ENCODE peak calls at places on chromosomes 4 and X, in nine cellular contexts. One of them, this sample, is unnamed.

GRCh38 chr4:166143227-166143626 is 270.2 kb downstream of the TLL1 start:
- DNase-seq in endothelial cell of umbilical vein: no peak
- DNase-seq in transverse colon: no peak
- DNase-seq in H1: no peak
- DNase-seq in HCT116: no peak
- DNase-seq in breast epithelium: no peak
- DNase-seq in K562: no peak
- DNase-seq in stomach: no peak
- DNase-seq in GM12892: no peak
- DNase-seq in this sample: no peak

GRCh38 chrX:18542131-18542530 is 116.7 kb downstream of the CDKL5 start:
- DNase-seq in endothelial cell of umbilical vein: no peak
- DNase-seq in transverse colon: no peak
- DNase-seq in H1: no peak
- DNase-seq in HCT116: no peak
- DNase-seq in breast epithelium: no peak
- DNase-seq in K562: no peak
- DNase-seq in stomach: no peak
- DNase-seq in GM12892: no peak
- DNase-seq in this sample: no peak

GRCh38 chr4:128220286-128221235 is 67.1 kb downstream of the PGRMC2 start:
- DNase-seq in endothelial cell of umbilical vein: peak; percentile 70
- DNase-seq in transverse colon: no peak
- DNase-seq in H1: no peak
- DNase-seq in HCT116: peak; percentile 36
- DNase-seq in breast epithelium: no peak
- DNase-seq in K562: peak; percentile 22
- DNase-seq in stomach: no peak
- DNase-seq in GM12892: no peak
- DNase-seq in this sample: peak; percentile 5

GRCh38 chr4:4578981-4579380 is 37.1 kb upstream of the STX18 start:
- DNase-seq in endothelial cell of umbilical vein: no peak
- DNase-seq in transverse colon: no peak
- DNase-seq in H1: no peak
- DNase-seq in HCT116: no peak
- DNase-seq in breast epithelium: no peak
- DNase-seq in K562: no peak
- DNase-seq in stomach: no peak
- DNase-seq in GM12892: no peak
- DNase-seq in this sample: no peak

GRCh38 chr4:41363384-41363981 is 106.8 kb downstream of the UCHL1 start:
- DNase-seq in endothelial cell of umbilical vein: peak; percentile 83
- DNase-seq in transverse colon: no peak
- DNase-seq in H1: no peak
- DNase-seq in HCT116: no peak
- DNase-seq in breast epithelium: no peak
- DNase-seq in K562: no peak
- DNase-seq in stomach: no peak
- DNase-seq in GM12892: no peak
- DNase-seq in this sample: no peak

GRCh38 chr4:89300490-89300889 is 7.1 kb downstream of the GPRIN3 start:
- DNase-seq in endothelial cell of umbilical vein: no peak
- DNase-seq in transverse colon: no peak
- DNase-seq in H1: no peak
- DNase-seq in HCT116: no peak
- DNase-seq in breast epithelium: no peak
- DNase-seq in K562: no peak
- DNase-seq in stomach: no peak
- DNase-seq in GM12892: no peak
- DNase-seq in this sample: no peak

GRCh38 chr4:42271096-42271495 is 118.6 kb upstream of the BEND4 start:
- DNase-seq in endothelial cell of umbilical vein: no peak
- DNase-seq in transverse colon: no peak
- DNase-seq in H1: no peak
- DNase-seq in HCT116: no peak
- DNase-seq in breast epithelium: no peak
- DNase-seq in K562: no peak
- DNase-seq in stomach: no peak
- DNase-seq in GM12892: no peak
- DNase-seq in this sample: no peak

GRCh38 chrX:85993539-85994197 is 53.7 kb downstream of the CHM start:
- DNase-seq in endothelial cell of umbilical vein: peak; percentile 1
- DNase-seq in transverse colon: no peak
- DNase-seq in H1: no peak
- DNase-seq in HCT116: no peak
- DNase-seq in breast epithelium: no peak
- DNase-seq in K562: no peak
- DNase-seq in stomach: no peak
- DNase-seq in GM12892: no peak
- DNase-seq in this sample: no peak

GRCh38 chr4:142194905-142195304 is 558.5 kb downstream of the IL15 start:
- DNase-seq in endothelial cell of umbilical vein: no peak
- DNase-seq in transverse colon: no peak
- DNase-seq in H1: no peak
- DNase-seq in HCT116: no peak
- DNase-seq in breast epithelium: no peak
- DNase-seq in K562: no peak
- DNase-seq in stomach: no peak
- DNase-seq in GM12892: no peak
- DNase-seq in this sample: no peak

GRCh38 chr4:113311047-113311446 is 261.6 kb downstream of the ANK2 start:
- DNase-seq in endothelial cell of umbilical vein: no peak
- DNase-seq in transverse colon: no peak
- DNase-seq in H1: no peak
- DNase-seq in HCT116: peak; percentile 10
- DNase-seq in breast epithelium: no peak
- DNase-seq in K562: no peak
- DNase-seq in stomach: no peak
- DNase-seq in GM12892: no peak
- DNase-seq in this sample: no peak

GRCh38 chrX:40434443-40434842 is 146.3 kb upstream of the ATP6AP2 start:
- DNase-seq in endothelial cell of umbilical vein: no peak
- DNase-seq in transverse colon: no peak
- DNase-seq in H1: no peak
- DNase-seq in HCT116: no peak
- DNase-seq in breast epithelium: no peak
- DNase-seq in K562: no peak
- DNase-seq in stomach: no peak
- DNase-seq in GM12892: no peak
- DNase-seq in this sample: no peak

GRCh38 chr4:67054901-67055300 is 490.4 kb downstream of the CENPC start:
- DNase-seq in endothelial cell of umbilical vein: no peak
- DNase-seq in transverse colon: no peak
- DNase-seq in H1: no peak
- DNase-seq in HCT116: no peak
- DNase-seq in breast epithelium: no peak
- DNase-seq in K562: no peak
- DNase-seq in stomach: no peak
- DNase-seq in GM12892: no peak
- DNase-seq in this sample: no peak

GRCh38 chr4:185506422-185506821 is 28.9 kb downstream of the PDLIM3 start:
- DNase-seq in endothelial cell of umbilical vein: no peak
- DNase-seq in transverse colon: no peak
- DNase-seq in H1: no peak
- DNase-seq in HCT116: no peak
- DNase-seq in breast epithelium: no peak
- DNase-seq in K562: no peak
- DNase-seq in stomach: no peak
- DNase-seq in GM12892: no peak
- DNase-seq in this sample: no peak

GRCh38 chrX:8820910-8821527 is 19.8 kb upstream of the FAM9A start:
- DNase-seq in endothelial cell of umbilical vein: no peak
- DNase-seq in transverse colon: no peak
- DNase-seq in H1: peak; percentile 23
- DNase-seq in HCT116: no peak
- DNase-seq in breast epithelium: no peak
- DNase-seq in K562: no peak
- DNase-seq in stomach: no peak
- DNase-seq in GM12892: no peak
- DNase-seq in this sample: no peak

GRCh38 chrX:46573331-46573895 is at the start of gene CHST7:
- DNase-seq in endothelial cell of umbilical vein: peak; percentile 75
- DNase-seq in transverse colon: peak; percentile 69
- DNase-seq in H1: no peak
- DNase-seq in HCT116: peak; percentile 46
- DNase-seq in breast epithelium: no peak
- DNase-seq in K562: no peak
- DNase-seq in stomach: peak; percentile 52
- DNase-seq in GM12892: no peak
- DNase-seq in this sample: no peak
- TF ChIP-seq POLR2A in endothelial cell of umbilical vein: no peak
- TF ChIP-seq POLR2A in transverse colon: peak; percentile 30
- TF ChIP-seq POLR2A in H1: no peak
- TF ChIP-seq POLR2A in HCT116: no peak
- TF ChIP-seq POLR2A in breast epithelium: no peak
- TF ChIP-seq POLR2A in K562: no peak
- TF ChIP-seq POLR2A in stomach: no peak
- TF ChIP-seq POLR2A in GM12892: no peak
- TF ChIP-seq POLR2A in this sample: no peak

DNA sequence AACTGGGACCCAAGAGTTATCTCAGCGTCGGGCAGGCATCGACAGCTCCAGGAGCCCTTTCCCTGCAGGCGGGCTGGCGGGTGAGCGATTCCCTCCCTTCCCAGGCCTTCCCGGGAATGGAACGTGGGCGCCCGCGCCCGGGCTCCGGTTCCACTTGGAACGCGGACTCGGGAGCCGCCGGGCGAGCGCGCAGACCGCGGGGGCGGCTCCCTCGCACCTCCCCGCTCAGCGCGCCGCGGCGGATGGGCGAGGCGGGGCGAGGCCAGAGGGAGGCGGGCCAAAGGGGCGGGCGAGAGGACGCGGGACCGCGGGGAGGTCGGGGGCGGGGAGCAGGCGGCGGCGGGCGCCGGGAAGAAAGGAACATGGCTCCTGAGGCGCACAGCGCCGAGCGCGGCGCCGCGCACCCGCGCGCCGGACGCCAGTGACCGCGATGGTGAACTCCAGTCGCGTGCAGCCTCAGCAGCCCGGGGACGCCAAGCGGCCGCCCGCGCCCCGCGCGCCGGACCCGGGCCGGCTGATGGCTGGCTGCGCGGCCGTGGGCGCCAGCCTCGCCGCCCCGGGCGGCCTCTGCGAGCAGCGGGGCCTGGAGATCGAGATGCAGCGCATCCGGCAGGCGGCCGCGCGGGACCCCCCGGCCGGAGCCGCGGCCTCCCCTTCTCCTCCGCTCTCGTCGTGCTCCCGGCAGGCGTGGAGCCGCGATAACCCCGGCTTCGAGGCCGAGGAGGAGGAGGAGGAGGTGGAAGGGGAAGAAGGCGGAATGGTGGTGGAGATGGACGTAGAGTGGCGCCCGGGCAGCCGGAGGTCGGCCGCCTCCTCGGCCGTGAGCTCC is at the start of gene PKD2:
- DNase-seq in endothelial cell of umbilical vein: peak; percentile 73
- DNase-seq in transverse colon: peak; percentile 86
- DNase-seq in H1: no peak
- DNase-seq in HCT116: peak; percentile 32
- DNase-seq in breast epithelium: peak; percentile 62
- DNase-seq in K562: peak; percentile 85
- DNase-seq in stomach: peak; percentile 82
- DNase-seq in GM12892: peak; percentile 72
- DNase-seq in this sample: peak; percentile 84
- TF ChIP-seq POLR2AphosphoS5 in endothelial cell of umbilical vein: peak; percentile 75
- TF ChIP-seq POLR2AphosphoS5 in transverse colon: peak; percentile 56
- TF ChIP-seq POLR2AphosphoS5 in H1: no peak
- TF ChIP-seq POLR2AphosphoS5 in HCT116: peak; percentile 78
- TF ChIP-seq POLR2AphosphoS5 in breast epithelium: no peak
- TF ChIP-seq POLR2AphosphoS5 in K562: no peak
- TF ChIP-seq POLR2AphosphoS5 in stomach: peak; percentile 45
- TF ChIP-seq POLR2AphosphoS5 in GM12892: no peak
- TF ChIP-seq POLR2AphosphoS5 in this sample: no peak

DNA sequence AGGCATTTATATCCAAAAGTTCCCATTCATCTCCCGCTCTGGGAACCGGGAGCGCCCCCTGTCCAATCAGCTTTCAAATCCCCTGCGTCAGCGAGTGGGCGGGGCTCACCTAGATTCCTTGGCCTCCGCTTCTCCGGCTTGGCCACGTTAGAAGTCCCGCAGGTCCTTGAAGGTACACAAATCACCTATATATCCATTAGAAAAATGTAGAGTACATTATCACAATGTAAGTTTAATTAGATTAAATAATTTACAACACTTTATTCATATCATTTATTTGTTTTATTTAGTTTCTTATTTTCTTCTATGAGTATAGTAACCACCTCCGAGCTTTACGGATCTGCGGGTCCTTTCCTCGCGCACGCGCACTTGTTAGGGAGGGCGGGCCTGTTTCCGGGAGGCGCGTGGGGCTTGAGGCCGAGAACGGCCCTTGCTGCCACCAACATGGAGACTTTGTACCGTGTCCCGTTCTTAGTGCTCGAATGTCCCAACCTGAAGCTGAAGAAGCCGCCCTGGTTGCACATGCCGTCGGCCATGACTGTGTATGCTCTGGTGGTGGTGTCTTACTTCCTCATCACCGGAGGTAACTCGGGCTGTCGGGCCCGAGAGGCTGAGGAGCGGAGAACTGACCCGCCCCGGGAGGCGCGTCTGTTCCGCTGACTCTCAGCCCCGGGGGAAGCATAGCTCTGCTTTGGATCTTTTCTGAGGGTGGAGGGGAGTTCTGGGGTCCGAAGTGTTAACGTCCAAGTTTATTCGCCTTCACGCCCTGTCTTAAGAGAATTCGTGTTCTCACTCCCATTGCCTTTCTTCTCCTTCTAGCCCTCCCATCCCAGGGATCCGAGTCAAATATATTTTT is at the start of gene OSTC:
- DNase-seq in endothelial cell of umbilical vein: peak; percentile 95
- DNase-seq in transverse colon: peak; percentile 97
- DNase-seq in H1: peak; percentile 75
- DNase-seq in HCT116: peak; percentile 95
- DNase-seq in breast epithelium: peak; percentile 92
- DNase-seq in K562: peak; percentile 91
- DNase-seq in stomach: peak; percentile 96
- DNase-seq in GM12892: peak; percentile 59
- DNase-seq in this sample: peak; percentile 50
- TF ChIP-seq POLR2A in endothelial cell of umbilical vein: peak; percentile 87
- TF ChIP-seq POLR2A in transverse colon: peak; percentile 79
- TF ChIP-seq POLR2A in H1: peak; percentile 88
- TF ChIP-seq POLR2A in HCT116: peak; percentile 46
- TF ChIP-seq POLR2A in breast epithelium: peak; percentile 70
- TF ChIP-seq POLR2A in K562: peak; percentile 95
- TF ChIP-seq POLR2A in stomach: no peak
- TF ChIP-seq POLR2A in GM12892: peak; percentile 86
- TF ChIP-seq POLR2A in this sample: peak; percentile 88

DNA sequence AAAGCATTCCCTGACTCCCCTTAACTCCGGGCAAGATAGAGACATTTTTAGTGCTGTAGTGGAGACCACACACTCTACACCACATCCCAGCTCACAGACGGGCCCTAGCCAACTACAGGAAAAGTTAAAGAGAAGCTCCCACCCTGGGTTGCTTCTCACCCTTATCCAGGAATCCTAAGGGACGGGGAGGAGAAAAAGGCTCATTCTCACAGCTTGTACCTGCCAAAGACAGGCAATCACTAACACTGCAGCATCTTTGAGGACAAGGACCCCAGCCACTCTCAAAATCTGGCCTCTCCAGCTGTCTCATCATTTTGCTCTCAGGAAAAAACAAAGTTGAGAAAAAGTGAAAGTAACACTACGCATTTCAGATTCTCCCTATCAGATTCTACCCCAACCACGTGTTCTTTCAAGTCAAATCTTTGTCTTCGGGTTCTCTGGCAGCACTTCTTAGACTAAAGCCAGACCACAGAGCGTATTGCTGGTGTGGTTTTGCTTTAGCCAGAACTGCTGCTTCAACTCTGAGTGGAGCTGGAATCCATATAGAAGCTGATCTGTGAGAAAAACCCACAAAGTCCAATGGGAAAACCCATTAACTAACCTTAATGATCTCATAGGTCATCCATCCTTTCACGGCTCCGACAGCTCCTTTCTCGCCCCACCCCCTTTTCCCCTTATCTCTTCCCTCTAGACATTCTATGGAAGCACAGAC is 605.9 kb upstream of the DIPK2B start:
- DNase-seq in endothelial cell of umbilical vein: peak; percentile 71
- DNase-seq in transverse colon: no peak
- DNase-seq in H1: no peak
- DNase-seq in HCT116: no peak
- DNase-seq in breast epithelium: no peak
- DNase-seq in K562: no peak
- DNase-seq in stomach: no peak
- DNase-seq in GM12892: no peak
- DNase-seq in this sample: peak; percentile 6
- TF ChIP-seq POLR2AphosphoS5 in endothelial cell of umbilical vein: no peak
- TF ChIP-seq POLR2AphosphoS5 in transverse colon: no peak
- TF ChIP-seq POLR2AphosphoS5 in H1: no peak
- TF ChIP-seq POLR2AphosphoS5 in HCT116: peak; percentile 26
- TF ChIP-seq POLR2AphosphoS5 in breast epithelium: no peak
- TF ChIP-seq POLR2AphosphoS5 in K562: no peak
- TF ChIP-seq POLR2AphosphoS5 in stomach: no peak
- TF ChIP-seq POLR2AphosphoS5 in GM12892: no peak
- TF ChIP-seq POLR2AphosphoS5 in this sample: no peak

This sample was measured in GM12891.